ENCODE peak calls at places on chromosomes 4 and X, in nine cellular contexts. N is brain microvascular endothelial cell, D is upper lobe of left lung, W is A549, X is tibial artery, P is H7, R is sigmoid colon, L is endodermal cell, J is BE2C. O is an unnamed sample.

GRCh38 chr4:91958651-91959050 is 345.1 kb upstream of the GRID2 start:
- DNase-seq in P (peak; percentile 19), J (no peak), W (no peak), N (no peak), X (no peak), D (no peak), L (peak; percentile 61), R (no peak), O (no peak)

GRCh38 chr4:24560770-24561415 is 23.5 kb downstream of the DHX15 start:
- DNase-seq in W (no peak), J (no peak), R (no peak), X (no peak), P (no peak), N (no peak), L (no peak), D (no peak), O (no peak)

GRCh38 chr4:144582105-144582850 is 63.7 kb upstream of the HHIP start:
- DNase-seq in N (peak; percentile 40), W (no peak), R (no peak), J (no peak), P (no peak), L (no peak), D (no peak), X (no peak), O (no peak)

GRCh38 chrX:100812216-100813158 is 7.7 kb upstream of the CSTF2 start:
- DNase-seq in L (peak; percentile 85), D (no peak), R (no peak), P (no peak), N (no peak), X (no peak), J (no peak), W (no peak), O (no peak)

GRCh38 chr4:183408791-183409190 is 35.6 kb upstream of the CDKN2AIP start:
- DNase-seq in L (no peak), D (no peak), W (no peak), J (no peak), N (no peak), X (no peak), R (peak; percentile 53), P (no peak), O (no peak)

GRCh38 chrX:154486396-154487207 is at the start of gene UBL4A:
- DNase-seq in D (peak; percentile 53), L (peak; percentile 75), J (peak; percentile 69), R (peak; percentile 82), N (no peak), P (peak; percentile 93), X (peak; percentile 49), W (peak; percentile 26), O (peak; percentile 81)

GRCh38 chrX:13994681-13995080 is 35.0 kb downstream of the GEMIN8 start:
- DNase-seq in L (no peak), P (no peak), J (no peak), W (no peak), R (no peak), D (no peak), X (no peak), N (no peak), O (no peak)

GRCh38 chr4:8241211-8241779 is 28.3 kb upstream of the HTRA3 start:
- DNase-seq in X (no peak), W (no peak), R (no peak), N (no peak), J (no peak), L (no peak), D (no peak), P (peak; percentile 55), O (no peak)

GRCh38 chr4:36218121-36218520 is 26.2 kb downstream of the ARAP2 start:
- DNase-seq in D (no peak), J (no peak), R (no peak), W (no peak), X (no peak), N (no peak), P (no peak), L (no peak), O (no peak)
- H3K4me3 ChIP-seq in D (no peak overlapping the region), J (no peak overlapping the region), R (no peak overlapping the region), W (no peak overlapping the region), X (no peak overlapping the region), N (no peak overlapping the region), P (no peak overlapping the region), L (no peak overlapping the region), O (no peak overlapping the region)

GRCh38 chr4:129344058-129344457 is 248.1 kb downstream of the C4orf33 start:
- DNase-seq in X (no peak), P (peak; percentile 12), L (peak; percentile 62), W (peak; percentile 13), R (no peak), N (peak; percentile 40), J (peak; percentile 47), D (peak; percentile 24), O (peak; percentile 32)

GRCh38 chr4:129345680-129346079 is 249.7 kb downstream of the C4orf33 start:
- DNase-seq in D (no peak), R (no peak), L (no peak), W (no peak), P (no peak), X (no peak), N (no peak), J (no peak), O (no peak)

GRCh38 chr4:129346760-129347159 is 250.8 kb downstream of the C4orf33 start:
- DNase-seq in N (no peak), L (no peak), P (no peak), W (no peak), D (no peak), X (no peak), J (no peak), R (no peak), O (no peak)

GRCh38 chr4:129342820-129343219 is 246.9 kb downstream of the C4orf33 start:
- DNase-seq in X (no peak), W (no peak), D (no peak), L (no peak), R (no peak), N (peak; percentile 35), J (no peak), P (no peak), O (no peak)
- H3K4me3 ChIP-seq in X (no peak overlapping the region), W (peak overlapping the region; percentile 18), D (no peak overlapping the region), L (no peak overlapping the region), R (no peak overlapping the region), N (peak overlapping the region; percentile 21), J (no peak overlapping the region), P (no peak overlapping the region), O (no peak overlapping the region)

DNA sequence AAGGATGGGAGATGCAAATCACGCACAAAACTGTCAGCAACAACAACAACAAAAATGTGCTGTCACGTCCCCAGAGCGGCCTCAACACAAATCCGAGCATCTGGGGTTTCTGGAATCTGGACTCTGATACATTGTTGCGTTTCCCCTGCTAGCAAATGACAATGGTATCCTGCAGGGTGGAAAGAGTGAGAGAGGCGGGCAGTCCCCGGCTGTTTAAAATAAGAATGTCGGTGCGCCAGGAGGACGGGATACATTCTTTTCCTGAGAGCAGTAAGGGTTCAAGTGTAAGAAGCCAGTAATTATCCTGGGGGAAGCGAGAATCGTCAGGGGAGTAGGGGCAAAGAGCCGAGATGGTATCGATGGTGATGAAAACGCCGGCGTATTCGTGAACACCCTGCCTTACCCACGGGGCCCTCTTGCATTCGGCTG is 310.2 kb downstream of the ASMT start:
- DNase-seq in D (no peak), L (peak; percentile 92), R (no peak), X (no peak), W (no peak), N (no peak), J (no peak), P (peak; percentile 65), O (no peak)
- H3K4me3 ChIP-seq in D (no peak overlapping the region), L (peak overlapping the region; percentile 30), R (no peak overlapping the region), X (no peak overlapping the region), W (no peak overlapping the region), N (no peak overlapping the region), J (no peak overlapping the region), P (no peak overlapping the region), O (no peak overlapping the region)

GRCh38 chr4:152045397-152045780 is 284.6 kb upstream of the GATB start:
- DNase-seq in N (no peak), P (no peak), L (no peak), R (no peak), J (no peak), D (no peak), W (no peak), X (no peak), O (no peak)

GRCh38 chr4:152044341-152044740 is 283.5 kb upstream of the GATB start:
- DNase-seq in P (no peak), X (no peak), J (no peak), D (no peak), R (no peak), L (no peak), N (no peak), W (no peak), O (no peak)

GRCh38 chr4:152047451-152047850 is 286.6 kb upstream of the GATB start:
- DNase-seq in J (no peak), P (no peak), X (no peak), N (no peak), R (no peak), D (no peak), L (no peak), W (no peak), O (no peak)

GRCh38 chr4:152050098-152050497 is 289.3 kb upstream of the GATB start:
- DNase-seq in D (peak; percentile 56), L (no peak), N (no peak), W (no peak), R (no peak), P (no peak), J (no peak), X (no peak), O (no peak)

GRCh38 chr4:152045781-152046571 is 285.2 kb upstream of the GATB start:
- DNase-seq in N (no peak), W (peak; percentile 25), J (peak; percentile 13), D (peak; percentile 64), X (no peak), L (peak; percentile 98), R (no peak), P (peak; percentile 92), O (peak; percentile 83)
- H3K4me3 ChIP-seq in N (no peak overlapping the region), W (peak overlapping the region; percentile 33), J (no peak overlapping the region), D (no peak overlapping the region), X (peak overlapping the region; percentile 18), L (peak overlapping the region; percentile 71), R (peak overlapping the region; percentile 11), P (peak overlapping the region; percentile 41), O (peak overlapping the region; percentile 15)

GRCh38 chrX:44010626-44011025 is 37.4 kb upstream of the NDP start:
- DNase-seq in R (no peak), W (no peak), X (no peak), N (no peak), P (no peak), L (no peak), J (no peak), D (no peak), O (no peak)
- H3K4me3 ChIP-seq in R (no peak overlapping the region), W (no peak overlapping the region), X (no peak overlapping the region), N (no peak overlapping the region), P (no peak overlapping the region), L (no peak overlapping the region), J (no peak overlapping the region), D (no peak overlapping the region), O (no peak overlapping the region)

GRCh38 chr4:152678841-152679240 is 956 bp downstream of the TMEM154 start:
- DNase-seq in W (no peak), N (no peak), D (no peak), R (no peak), P (no peak), J (no peak), L (no peak), X (no peak), O (no peak)
- H3K4me3 ChIP-seq in W (no peak overlapping the region), N (peak overlapping the region; percentile 20), D (no peak overlapping the region), R (no peak overlapping the region), P (no peak overlapping the region), J (no peak overlapping the region), L (no peak overlapping the region), X (no peak overlapping the region), O (no peak overlapping the region)

GRCh38 chr4:158521490-158522111 is at the start of gene RXFP1:
- DNase-seq in N (no peak), J (no peak), L (no peak), D (no peak), X (no peak), R (no peak), P (no peak), W (no peak), O (no peak)
- H3K4me3 ChIP-seq in N (no peak within 1 kb of the TSS), J (no peak within 1 kb of the TSS), L (no peak within 1 kb of the TSS), D (no peak within 1 kb of the TSS), X (no peak within 1 kb of the TSS), R (no peak within 1 kb of the TSS), P (no peak within 1 kb of the TSS), W (no peak within 1 kb of the TSS), O (no peak within 1 kb of the TSS)

O was measured in WERI-Rb-1.